ENCODE peak calls at places on chromosome 13, in eight cellular contexts. O is A673; Y is glomerular endothelial cell; X is stimulated activated CD4-positive, alpha-beta T cell treated with anti-CD3 and anti-CD28 coated beads, Interleukin-4, amount 100 ng/mL, for 4 hours; I is heart left ventricle; P is psoas muscle; K is progenitor cell of endocrine pancreas; U is spleen. C is an unnamed sample.

GRCh38 chr13:24630851-24631341 is 49.3 kb upstream of the ATP12A start:
- DNase-seq in O (no peak), Y (no peak), X (no peak), I (no peak), P (no peak), K (no peak), U (no peak), C (no peak)

GRCh38 chr13:51034906-51035305 is 76.2 kb downstream of the C13orf42 start:
- DNase-seq in O (no peak), Y (no peak), X (no peak), I (no peak), P (no peak), K (no peak), U (no peak), C (no peak)

GRCh38 chr13:76992548-76993001 is 694 bp downstream of the CLN5 start:
- DNase-seq in O (no peak), Y (no peak), X (peak), I (peak), P (no peak), K (no peak), U (no peak), C (peak)

GRCh38 chr13:37446503-37446902 is 152.1 kb downstream of the POSTN start:
- DNase-seq in O (no peak), Y (no peak), X (no peak), I (no peak), P (no peak), K (no peak), U (no peak), C (no peak)

GRCh38 chr13:23865065-23865464 is 24.1 kb downstream of the MIPEP start:
- DNase-seq in O (no peak), Y (no peak), X (no peak), I (no peak), P (no peak), K (no peak), U (no peak), C (no peak)

GRCh38 chr13:27960362-27961226 is 8.5 kb downstream of the CDX2 start:
- DNase-seq in O (peak), Y (no peak), X (no peak), I (no peak), P (no peak), K (peak), U (peak), C (peak)

GRCh38 chr13:38687246-38688229 is 661 bp downstream of the FREM2 start:
- DNase-seq in O (peak), Y (no peak), X (no peak), I (no peak), P (peak), K (peak), U (no peak), C (no peak)

GRCh38 chr13:75963318-75963717 is 327.2 kb downstream of the LMO7 start:
- DNase-seq in O (no peak), Y (no peak), X (no peak), I (no peak), P (no peak), K (no peak), U (no peak), C (no peak)

GRCh38 chr13:99995503-99996176 is 14.1 kb downstream of the ZIC2 start:
- DNase-seq in O (peak), Y (no peak), X (no peak), I (no peak), P (no peak), K (no peak), U (no peak), C (no peak)